ENCODE peak calls at places on chromosomes 2 and 18, in five cellular contexts. K is T-helper 9 cell; A is effector memory CD8-positive, alpha-beta T cell; O is A172; D is activated CD4-positive, alpha-beta T cell treated with anti-CD3 and anti-CD28 coated beads, Interleukin-2, amount 50 U/mL, for 4 hours. R is an unnamed sample.
A peak's percentile ranks its signal among the peaks of the same experiment; 100 is the strongest.

GRCh38 chr2:159907914-159908313 is 109.9 kb upstream of the CD302 start:
- DNase-seq in K (no peak), O (no peak), A (no peak), D (no peak), R (no peak)

GRCh38 chr2:65436169-65436824 is 3.9 kb upstream of the SPRED2 start:
- DNase-seq in D (peak; percentile 2), O (peak; percentile 72), A (peak; percentile 19), K (no peak), R (peak; percentile 95)

GRCh38 chr2:1660656-1661650 is 83.4 kb downstream of the PXDN start:
- DNase-seq in O (no peak), K (no peak), A (no peak), D (no peak), R (no peak)

GRCh38 chr2:3759766-3760165 is 56.4 kb downstream of the DCDC2C start:
- DNase-seq in A (no peak), K (no peak), O (no peak), D (no peak), R (no peak)

GRCh38 chr2:179898873-179899272 is 37.5 kb upstream of the ZNF385B start:
- DNase-seq in O (peak; percentile 19), D (no peak), K (no peak), A (no peak), R (peak; percentile 39)

GRCh38 chr2:187297806-187298205 is 150.2 kb downstream of the CALCRL start:
- DNase-seq in O (no peak), A (no peak), D (no peak), K (no peak), R (no peak)

GRCh38 chr2:158120102-158120501 is 18.4 kb downstream of the UPP2 start:
- DNase-seq in K (no peak), O (no peak), A (no peak), D (no peak), R (no peak)

GRCh38 chr2:23939054-23939436 is 1.2 kb upstream of the UBXN2A start:
- DNase-seq in D (no peak), K (no peak), O (no peak), A (no peak), R (no peak)

GRCh38 chr2:119744335-119744939 is 15.3 kb upstream of the PTPN4 start:
- DNase-seq in O (peak; percentile 81), A (no peak), D (no peak), K (no peak), R (peak; percentile 69)

GRCh38 chr18:76687271-76688006 is 134.9 kb upstream of the ZNF236 start:
- DNase-seq in O (peak; percentile 30), D (no peak), K (no peak), A (no peak), R (peak; percentile 54)

GRCh38 chr2:159506764-159507406 is 109.5 kb downstream of the BAZ2B start:
- DNase-seq in O (peak; percentile 57), A (no peak), K (no peak), D (no peak), R (peak; percentile 20)

GRCh38 chr18:68489018-68489792 is 225.7 kb downstream of the TMX3 start:
- DNase-seq in K (no peak), O (no peak), A (no peak), D (no peak), R (peak; percentile 20)

GRCh38 chr2:137658433-137658832 is 305.8 kb upstream of the HNMT start:
- DNase-seq in K (no peak), A (no peak), D (no peak), O (no peak), R (no peak)

GRCh38 chr2:85452237-85452636 is 33.7 kb downstream of the SH2D6 start:
- DNase-seq in K (no peak), A (no peak), O (no peak), D (no peak), R (no peak)

GRCh38 chr2:177728920-177729319 is 336.3 kb downstream of the AGPS start:
- DNase-seq in D (no peak), O (no peak), A (no peak), K (no peak), R (no peak)

GRCh38 chr18:44748582-44748981 is 67.9 kb downstream of the SETBP1 start:
- DNase-seq in D (no peak), K (no peak), A (no peak), O (no peak), R (peak; percentile 32)